ENCODE peak calls at places on chromosomes 4 and X, in four cellular contexts. B is epithelial cell of esophagus; R is fibroblast of the aortic adventitia; A is CD8-positive, alpha-beta T cell. G is an unnamed sample.

GRCh38 chrX:53882331-53882730 is 161.9 kb downstream of the PHF8 start:
- DNase-seq in B (peak; percentile 78), A (no peak), R (peak; percentile 93), G (peak; percentile 7)

GRCh38 chr4:82367438-82368097 is 6.2 kb downstream of the HNRNPD start:
- DNase-seq in A (no peak), R (no peak), B (no peak), G (no peak)

GRCh38 chr4:119284876-119285611 is 36.9 kb downstream of the FABP2 start:
- DNase-seq in R (peak; percentile 33), B (no peak), A (no peak), G (no peak)

GRCh38 chr4:76611611-76612010 is 176.6 kb downstream of the SHROOM3 start:
- DNase-seq in B (peak; percentile 81), R (peak; percentile 63), A (no peak), G (no peak)

GRCh38 chr4:2937146-2937857 is 25.9 kb downstream of the NOP14 start:
- DNase-seq in A (no peak), B (peak; percentile 99), R (no peak), G (peak; percentile 91)

GRCh38 chrX:123665197-123665596 is 67.7 kb downstream of the THOC2 start:
- DNase-seq in B (peak; percentile 91), R (no peak), A (no peak), G (peak; percentile 34)

GRCh38 chr4:78057135-78057599 is at the start of gene FRAS1:
- DNase-seq in B (peak; percentile 24), A (no peak), R (no peak), G (peak; percentile 20)

GRCh38 chr4:78754872-78755271 is 21.3 kb upstream of the BMP2K start:
- DNase-seq in B (peak; percentile 65), A (no peak), R (no peak), G (no peak)

GRCh38 chr4:75135068-75135825 is 202.3 kb downstream of the PARM1 start:
- DNase-seq in A (no peak), R (no peak), B (no peak), G (no peak)

GRCh38 chr4:1208970-1209704 is 36.8 kb upstream of the SPON2 start:
- DNase-seq in R (peak; percentile 79), A (no peak), B (no peak), G (no peak)

GRCh38 chrX:132757066-132757623 is 201.3 kb downstream of the HS6ST2 start:
- DNase-seq in R (no peak), A (no peak), B (peak; percentile 15), G (no peak)

GRCh38 chr4:156390599-156391296 is 437.1 kb upstream of the CTSO start:
- DNase-seq in R (peak; percentile 48), A (no peak), B (no peak), G (no peak)

GRCh38 chr4:46839128-46839527 is 69.9 kb downstream of the COX7B2 start:
- DNase-seq in B (no peak), A (no peak), R (no peak), G (no peak)

GRCh38 chrX:132833373-132833772 is 125.1 kb downstream of the HS6ST2 start:
- DNase-seq in B (no peak), R (no peak), A (no peak), G (no peak)

GRCh38 chr4:161696957-161697356 is 466.8 kb downstream of the FSTL5 start:
- DNase-seq in R (no peak), A (no peak), B (peak; percentile 32), G (no peak)

GRCh38 chr4:150784939-150785338 is 203.0 kb downstream of the MAB21L2 start:
- DNase-seq in B (no peak), A (no peak), R (no peak), G (no peak)

GRCh38 chrX:16466640-16467432 is 183.1 kb upstream of the S100G start:
- DNase-seq in R (no peak), A (no peak), B (peak; percentile 86), G (peak; percentile 38)

GRCh38 chrX:66638591-66639500 is at the start of gene EDA2R:
- DNase-seq in A (no peak), B (peak; percentile 92), R (peak; percentile 87), G (peak; percentile 65)

GRCh38 chrX:147377728-147378127 is 534.0 kb upstream of the FMR1 start:
- DNase-seq in A (no peak), R (no peak), B (no peak), G (no peak)

GRCh38 chr4:26173619-26174018 is 147.2 kb upstream of the RBPJ start:
- DNase-seq in R (peak; percentile 30), A (no peak), B (no peak), G (no peak)

GRCh38 chr4:128782875-128783614 is 26.5 kb upstream of the JADE1 start:
- DNase-seq in A (no peak), B (peak; percentile 50), R (peak; percentile 91), G (no peak)

GRCh38 chr4:83947811-83948210 is 411.9 kb downstream of the GPAT3 start:
- DNase-seq in R (no peak), A (no peak), B (no peak), G (no peak)

GRCh38 chrX:24271262-24271661 is 42.6 kb downstream of the SUPT20HL2 start:
- DNase-seq in A (no peak), B (no peak), R (no peak), G (no peak)

GRCh38 chr4:7775396-7775795 is 164.3 kb downstream of the AFAP1 start:
- DNase-seq in B (no peak), A (no peak), R (no peak), G (no peak)

GRCh38 chrX:153917814-153918213 is 8.2 kb downstream of the ARHGAP4 start:
- DNase-seq in B (peak; percentile 51), A (no peak), R (no peak), G (peak; percentile 44)

GRCh38 chr4:39469429-39470077 is 10.7 kb downstream of the LIAS start:
- DNase-seq in R (peak; percentile 92), B (peak; percentile 62), A (no peak), G (peak; percentile 57)

GRCh38 chrX:112808651-112809050 is 32.0 kb downstream of the AMOT start:
- DNase-seq in B (no peak), A (no peak), R (no peak), G (no peak)
- TF ChIP-seq CTCF in B (no peak), A (no peak), R (no peak), G (no peak)

DNA sequence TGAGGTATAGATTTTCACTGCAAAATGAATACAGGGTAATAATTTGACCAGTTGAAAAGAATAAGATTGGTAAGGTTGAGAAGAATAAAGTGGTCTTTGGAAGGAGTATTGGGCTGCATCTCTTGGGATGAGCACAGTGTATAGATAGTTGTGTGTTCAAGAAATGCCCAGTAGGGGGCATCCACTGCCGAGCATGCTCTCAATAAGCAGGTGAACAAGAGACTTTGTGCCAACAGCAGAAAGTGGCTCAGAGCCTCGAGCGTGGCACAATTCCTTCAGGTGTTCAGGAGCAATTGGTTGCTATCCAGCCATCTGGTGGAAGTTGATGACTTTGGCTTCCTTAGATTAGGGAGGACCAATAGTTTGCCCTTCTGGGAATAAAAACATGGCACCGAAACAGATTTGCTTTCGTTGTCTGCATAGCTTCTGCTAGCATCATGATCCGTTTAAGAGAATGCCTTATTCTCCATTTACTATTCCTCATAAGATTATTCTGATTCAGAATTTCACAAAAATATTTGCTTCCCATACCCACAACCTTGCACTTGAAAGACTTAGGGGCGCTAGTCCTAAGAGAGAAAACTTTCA is 258.1 kb upstream of the NEIL3 start:
- DNase-seq in A (no peak), R (peak; percentile 23), B (peak; percentile 66), G (no peak)
- TF ChIP-seq CTCF in A (no peak), R (peak; percentile 38), B (peak; percentile 63), G (peak; percentile 5)

DNA sequence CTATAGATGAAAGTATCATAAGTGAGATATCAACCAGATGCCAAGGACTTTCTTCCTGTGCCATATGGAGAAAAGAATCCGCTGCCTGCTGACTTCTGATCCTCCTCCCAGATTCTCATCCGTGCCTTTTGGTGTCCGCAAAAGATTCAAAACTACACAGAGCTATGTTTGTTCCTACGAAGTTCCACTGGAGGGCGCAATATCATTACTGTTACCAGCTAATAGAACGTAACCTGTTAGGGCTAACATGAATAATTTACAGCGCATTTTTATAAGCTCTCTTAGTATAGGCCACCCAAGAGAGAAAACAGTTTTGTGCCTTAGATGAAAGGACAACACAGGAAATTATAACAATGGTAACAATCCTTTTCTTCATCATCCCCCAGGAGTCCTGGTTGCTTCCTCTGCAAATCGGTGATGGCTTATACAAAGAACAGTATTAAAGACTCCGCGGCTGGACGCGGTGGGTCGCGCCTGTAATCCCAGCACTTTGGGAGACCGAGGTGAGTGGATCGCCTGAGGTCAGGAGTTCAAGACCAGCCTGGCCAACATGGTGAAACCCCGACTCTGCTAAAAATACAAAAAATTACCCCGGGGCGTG is 22.8 kb upstream of the CENPVL3 start:
- DNase-seq in B (peak; percentile 58), R (peak; percentile 72), A (no peak), G (peak; percentile 9)
- TF ChIP-seq CTCF in B (peak; percentile 54), R (peak; percentile 56), A (peak; percentile 27), G (no peak)

DNA sequence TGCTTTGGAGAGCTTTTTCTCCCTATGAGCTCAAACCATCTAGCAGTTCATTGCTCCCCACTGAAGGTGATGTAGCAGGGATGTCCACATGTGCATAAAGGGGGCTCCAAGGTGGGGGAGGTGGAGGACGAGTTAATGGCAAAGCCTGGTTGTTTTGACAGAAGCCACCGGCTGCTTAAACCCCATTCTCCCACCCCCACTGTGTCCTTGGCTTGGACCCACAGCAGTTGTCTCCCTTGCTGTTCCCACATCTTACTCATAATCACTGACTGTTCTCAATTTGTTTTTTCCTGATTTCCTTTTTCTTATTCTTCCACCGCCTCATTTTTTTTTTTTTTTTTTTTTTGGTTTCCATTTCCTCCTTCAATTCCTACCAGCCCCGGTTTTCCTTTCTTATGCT is 72.7 kb downstream of the GEMIN8 start:
- DNase-seq in R (no peak), A (no peak), B (no peak), G (no peak)
- TF ChIP-seq CTCF in R (no peak), A (no peak), B (no peak), G (no peak)

DNA sequence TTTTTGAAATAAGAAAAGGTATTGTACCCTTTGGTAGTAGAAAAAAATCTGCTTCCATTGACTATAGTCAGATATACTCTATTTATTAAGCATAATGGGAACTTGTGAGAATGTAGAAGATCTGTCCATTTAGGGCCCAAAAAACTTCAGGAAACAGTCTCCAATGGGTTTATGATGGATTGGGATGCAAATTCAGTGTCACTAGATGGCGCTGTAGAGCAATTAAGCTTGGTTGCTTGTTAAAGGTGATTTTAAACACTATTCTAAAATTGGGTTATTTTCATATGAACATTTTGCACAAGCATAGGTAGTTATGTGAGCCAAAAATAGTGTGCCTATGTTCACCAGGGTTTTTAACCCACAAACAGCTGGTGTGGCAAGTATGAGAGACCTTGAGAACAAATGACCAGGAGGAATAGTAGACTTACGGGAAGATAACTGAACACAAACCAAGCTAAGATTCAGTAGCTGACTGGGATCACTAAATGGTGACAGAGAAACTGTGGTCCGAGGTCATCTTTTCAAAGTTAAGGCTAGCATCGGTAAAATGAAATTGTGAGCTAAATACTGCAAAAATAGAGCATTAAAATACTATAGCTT is 80.3 kb upstream of the LSM6 start:
- DNase-seq in A (no peak), B (peak; percentile 78), R (peak; percentile 84), G (peak; percentile 36)
- TF ChIP-seq CTCF in A (peak; percentile 48), B (peak; percentile 84), R (peak; percentile 83), G (peak; percentile 80)